ENCODE peak calls at places on chromosomes 5 and 9, in eight cellular contexts. V is astrocyte of the spinal cord, D is HFF-Myc, F is Calu3, O is lower lobe of right lung, M is retinal pigment epithelial cell, I is progenitor cell of endocrine pancreas, X is uterus. E is an unnamed sample.

GRCh38 chr9:126147620-126148522 is 178.8 kb upstream of the MVB12B start:
- DNase-seq in I (peak), M (no peak), V (no peak), X (no peak), O (no peak), F (no peak), D (no peak), E (no peak)

GRCh38 chr9:35341021-35341420 is 148.9 kb upstream of the RUSC2 start:
- DNase-seq in D (no peak), M (no peak), O (no peak), X (no peak), V (no peak), F (no peak), I (no peak), E (no peak)

GRCh38 chr5:132227235-132227484 is 493 bp downstream of the P4HA2 start:
- DNase-seq in D (no peak), X (no peak), V (no peak), F (no peak), I (no peak), O (no peak), M (no peak), E (no peak)

GRCh38 chr9:93622725-93623124 is 46.3 kb downstream of the PHF2 start:
- DNase-seq in X (no peak), D (no peak), I (no peak), V (no peak), M (no peak), O (no peak), F (no peak), E (no peak)

GRCh38 chr9:19807182-19807892 is 18.5 kb upstream of the SLC24A2 start:
- DNase-seq in I (no peak), O (no peak), X (no peak), M (no peak), V (no peak), D (no peak), F (no peak), E (no peak)

GRCh38 chr5:92945630-92946097 is 635.4 kb downstream of the NR2F1-AS1 start:
- DNase-seq in M (no peak), D (peak), V (peak), X (no peak), O (no peak), I (no peak), F (peak), E (no peak)

GRCh38 chr9:68546596-68547390 is 6.1 kb upstream of the TMEM252 start:
- DNase-seq in V (no peak), I (no peak), D (no peak), X (no peak), M (no peak), O (no peak), F (no peak), E (no peak)

GRCh38 chr9:131627326-131627845 is 82.1 kb downstream of the PRRT1B start:
- DNase-seq in I (no peak), X (no peak), D (no peak), F (no peak), O (no peak), M (no peak), V (peak), E (no peak)

GRCh38 chr5:43006411-43007202 is 33.5 kb downstream of the ANXA2R start:
- DNase-seq in F (no peak), I (no peak), O (no peak), V (no peak), D (no peak), X (no peak), M (no peak), E (no peak)

GRCh38 chr9:114314881-114315722 is 7.8 kb upstream of the ORM1 start:
- DNase-seq in M (no peak), I (no peak), V (no peak), F (no peak), O (peak), X (peak), D (no peak), E (no peak)

DNA sequence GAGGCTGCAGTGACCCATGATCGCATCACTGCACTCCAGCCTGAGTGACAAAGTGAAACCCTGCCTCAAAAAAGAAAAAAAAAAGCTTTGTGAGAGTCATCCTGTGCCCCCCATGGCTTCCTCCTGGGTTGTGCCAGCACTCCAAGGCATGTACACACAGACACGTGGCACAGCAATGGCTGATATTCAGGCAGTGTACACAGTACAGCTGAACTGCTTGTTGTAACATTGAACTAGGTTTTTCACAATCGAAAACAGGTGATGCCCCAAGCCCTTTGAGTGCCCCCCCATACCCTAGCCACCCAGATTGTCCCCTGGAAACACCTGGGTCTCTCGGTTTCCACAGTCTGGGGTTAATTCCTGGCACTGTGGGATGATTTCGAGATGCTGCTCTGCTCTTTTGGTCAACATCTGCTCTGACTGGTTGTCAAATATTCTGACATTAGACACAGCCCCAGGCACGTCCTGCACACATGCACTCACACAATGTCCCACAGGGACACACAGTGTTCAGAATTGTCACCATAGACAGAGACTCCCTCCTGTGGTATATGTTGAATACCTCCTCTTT is 9.2 kb downstream of the SPINK4 start:
- DNase-seq in D (no peak), O (no peak), I (no peak), X (no peak), F (no peak), V (no peak), M (no peak), E (no peak)
- TF ChIP-seq CTCF in D (no peak), O (no peak), I (no peak), X (no peak), F (no peak), V (no peak), M (no peak), E (no peak)

GRCh38 chr9:130043654-130044623 is 950 bp upstream of the FNBP1 start:
- DNase-seq in V (no peak), M (no peak), F (no peak), D (no peak), O (no peak), I (peak), X (peak), E (peak)

GRCh38 chr9:130042931-130043653 is at the start of gene FNBP1:
- DNase-seq in X (peak), M (no peak), I (peak), O (peak), F (peak), V (peak), D (no peak), E (peak)

GRCh38 chr9:130049431-130050210 is 4.1 kb upstream of the GPR107 start:
- DNase-seq in F (no peak), O (no peak), V (no peak), M (no peak), I (no peak), X (no peak), D (no peak), E (no peak)

GRCh38 chr9:130042406-130042930 is 521 bp downstream of the FNBP1 start:
- DNase-seq in O (peak), V (no peak), I (peak), D (no peak), M (no peak), X (no peak), F (no peak), E (peak)

GRCh38 chr9:130045657-130046450 is 2.9 kb upstream of the FNBP1 start:
- DNase-seq in I (no peak), X (no peak), F (no peak), O (no peak), M (no peak), V (no peak), D (no peak), E (no peak)
- TF ChIP-seq CTCF in I (no peak), X (no peak), F (no peak), O (no peak), M (no peak), V (no peak), D (no peak), E (no peak)

GRCh38 chr9:84922051-84922450 is 252.5 kb downstream of the NTRK2 start:
- DNase-seq in X (no peak), V (no peak), M (peak), I (no peak), F (no peak), O (no peak), D (no peak), E (no peak)

GRCh38 chr9:84917366-84918063 is 248.0 kb downstream of the NTRK2 start:
- DNase-seq in V (no peak), I (no peak), D (no peak), M (no peak), F (no peak), O (no peak), X (no peak), E (peak)

GRCh38 chr9:84919498-84919897 is 250.0 kb downstream of the NTRK2 start:
- DNase-seq in V (no peak), D (no peak), X (no peak), M (no peak), I (no peak), F (no peak), O (no peak), E (no peak)

GRCh38 chr9:84926793-84927192 is 257.3 kb downstream of the NTRK2 start:
- DNase-seq in I (no peak), X (no peak), O (no peak), V (no peak), F (no peak), M (no peak), D (no peak), E (no peak)

GRCh38 chr9:84921175-84921574 is 251.6 kb downstream of the NTRK2 start:
- DNase-seq in O (no peak), M (no peak), I (no peak), V (no peak), X (no peak), F (no peak), D (no peak), E (no peak)
- TF ChIP-seq CTCF in O (no peak), M (no peak), I (no peak), V (no peak), X (no peak), F (no peak), D (no peak), E (no peak)

DNA sequence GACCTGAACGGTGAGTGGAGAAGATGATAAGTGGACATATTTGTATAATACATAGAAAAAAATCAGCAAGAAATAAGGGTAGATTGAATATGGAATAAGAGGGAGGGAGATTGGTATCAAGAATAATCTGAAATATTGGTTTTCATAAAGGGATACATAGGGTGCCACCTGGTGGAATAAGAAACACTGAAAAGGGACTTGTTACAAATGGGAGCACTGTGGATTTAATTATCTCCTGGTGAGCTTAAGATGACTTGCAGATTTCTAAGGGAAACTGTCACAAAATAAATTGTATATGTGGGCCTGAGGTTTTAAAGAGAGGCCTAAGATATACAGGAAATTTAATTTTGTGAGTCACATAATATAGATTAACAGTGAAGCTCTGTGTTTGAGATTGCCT is 1403.5 kb upstream of the CDH18 start:
- DNase-seq in D (no peak), M (no peak), X (no peak), I (no peak), O (no peak), F (peak), V (peak), E (no peak)
- TF ChIP-seq CTCF in D (no peak), M (no peak), X (no peak), I (peak), O (no peak), F (no peak), V (peak), E (no peak)

DNA sequence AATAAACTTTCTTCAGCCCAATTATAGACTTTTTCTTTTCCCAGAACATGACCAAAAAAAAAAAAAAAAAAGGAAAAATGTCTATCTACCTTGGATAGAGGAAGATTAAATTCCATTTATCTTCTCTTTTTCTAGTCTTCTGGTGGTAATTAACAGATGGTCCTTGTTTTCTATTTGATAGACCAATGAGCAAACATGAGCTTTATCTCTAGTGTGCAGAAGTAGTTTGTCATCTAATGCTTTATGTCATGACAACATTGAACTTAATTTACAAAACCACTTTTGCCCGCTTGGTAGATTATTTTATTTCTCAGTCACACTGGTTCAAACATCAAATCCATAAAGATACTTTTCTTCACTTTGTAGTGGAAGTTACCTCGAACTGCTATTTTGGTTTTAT is 69.5 kb upstream of the ELL2 start:
- DNase-seq in I (no peak), O (no peak), D (no peak), M (no peak), V (no peak), F (no peak), X (no peak), E (no peak)
- TF ChIP-seq CTCF in I (no peak), O (no peak), D (no peak), M (no peak), V (no peak), F (no peak), X (no peak), E (no peak)

DNA sequence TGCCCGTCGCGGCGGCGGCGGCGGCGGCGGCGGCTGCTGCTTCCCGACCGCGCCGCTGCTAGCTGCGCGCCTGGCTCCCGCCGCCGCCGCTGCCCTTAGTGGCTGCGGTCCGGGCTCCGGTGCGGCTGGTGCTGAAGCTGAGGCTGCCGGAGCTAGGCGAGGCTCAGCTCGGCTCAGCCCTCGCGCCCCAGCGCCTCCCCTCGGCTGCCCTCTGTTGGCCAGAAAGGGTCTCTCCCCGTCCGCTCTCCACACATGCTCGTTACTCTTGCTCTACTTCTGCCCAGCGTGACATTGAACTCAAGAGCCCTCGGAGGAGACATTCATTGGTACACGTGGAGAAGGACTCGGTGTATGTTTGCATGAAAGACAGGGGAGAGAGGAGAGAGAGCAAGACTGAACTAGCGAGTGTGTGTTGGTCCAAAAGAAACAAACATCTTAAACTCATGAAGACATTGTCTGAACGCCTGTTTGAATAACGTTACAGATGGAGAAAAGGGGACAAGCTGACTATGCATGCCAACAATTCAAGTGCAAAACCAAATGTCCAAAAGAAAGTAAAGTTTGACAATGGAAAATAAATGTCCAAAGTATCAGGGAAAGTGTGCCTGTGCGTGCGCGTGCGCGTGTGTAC is at the start of gene HCN1:
- DNase-seq in X (peak), V (peak), D (peak), O (peak), F (no peak), I (peak), M (peak), E (peak)
- TF ChIP-seq CTCF in X (peak), V (peak), D (peak), O (peak), F (no peak), I (peak), M (peak), E (peak)

DNA sequence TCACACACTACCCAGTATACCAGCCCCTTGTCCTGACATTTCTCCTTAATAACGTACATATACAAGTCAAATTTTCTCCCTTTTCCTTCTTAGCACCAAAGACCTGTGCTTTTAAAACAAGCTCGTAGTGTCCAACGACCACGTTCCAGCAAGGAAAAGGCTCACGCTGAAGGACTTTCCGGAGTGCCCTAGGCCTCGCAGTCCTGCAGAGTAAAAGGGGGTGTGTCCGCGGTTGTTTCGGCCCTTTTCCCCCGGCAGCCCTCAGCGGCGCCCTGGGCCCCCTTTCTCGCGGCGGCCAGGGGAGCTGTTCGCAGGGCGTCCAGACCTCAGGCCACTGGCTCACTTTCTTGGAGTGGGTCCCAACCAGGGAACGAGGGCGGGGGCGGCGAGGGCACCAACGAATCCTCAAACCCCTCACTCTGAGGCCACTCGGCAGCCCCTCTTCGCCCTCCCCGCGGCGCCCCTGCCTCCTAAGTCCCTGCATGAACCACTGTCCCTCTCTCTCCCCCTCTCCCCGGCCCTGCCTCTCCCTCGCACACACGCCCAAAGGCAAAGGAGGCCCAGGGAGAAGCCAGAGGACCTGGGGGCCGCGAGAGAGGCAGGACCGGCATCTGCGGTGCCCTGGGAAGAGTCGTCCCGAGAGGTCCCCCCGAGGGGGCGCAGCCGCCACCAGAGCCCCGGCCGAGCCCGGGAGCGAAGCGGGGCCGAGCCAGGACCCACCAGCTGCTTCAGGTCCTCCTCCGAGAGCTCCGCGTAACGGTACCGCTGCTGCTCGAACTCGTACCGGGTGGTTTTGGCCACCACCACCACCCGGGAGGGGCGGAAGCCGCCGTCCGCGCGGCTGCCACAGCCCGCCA is 718 bp downstream of the NADK2 start:
- DNase-seq in O (peak), D (no peak), I (peak), M (no peak), F (peak), X (peak), V (peak), E (peak)
- TF ChIP-seq CTCF in O (no peak), D (no peak), I (peak), M (peak), F (no peak), X (peak), V (peak), E (no peak)

GRCh38 chr5:172664018-172664417 is 23.0 kb downstream of the NEURL1B start:
- DNase-seq in V (no peak), M (no peak), X (no peak), O (no peak), D (no peak), F (no peak), I (no peak), E (no peak)
- TF ChIP-seq CTCF in V (no peak), M (no peak), X (no peak), O (no peak), D (no peak), F (no peak), I (no peak), E (no peak)

E was measured in mucosa of descending colon.